ENCODE peak calls at places on chromosomes 5 and 9, in six cellular contexts. One of them, this sample, is unnamed.

GRCh38 chr9:124792257-124792975 is 15.5 kb downstream of the OLFML2A start:
- DNase-seq in GM12892: no peak
- DNase-seq in HepG2: no peak
- DNase-seq in K562: no peak
- DNase-seq in GM12878: no peak
- DNase-seq in H1: no peak
- DNase-seq in this sample: no peak

GRCh38 chr5:179307931-179308471 is 37.3 kb downstream of the ADAMTS2 start:
- DNase-seq in GM12892: no peak
- DNase-seq in HepG2: no peak
- DNase-seq in K562: no peak
- DNase-seq in GM12878: no peak
- DNase-seq in H1: no peak
- DNase-seq in this sample: no peak

GRCh38 chr5:122759740-122760139 is 15.1 kb upstream of the SNX2 start:
- DNase-seq in GM12892: no peak
- DNase-seq in HepG2: no peak
- DNase-seq in K562: no peak
- DNase-seq in GM12878: no peak
- DNase-seq in H1: no peak
- DNase-seq in this sample: no peak

GRCh38 chr5:176658817-176659216 is 11.5 kb downstream of the TSPAN17 start:
- DNase-seq in GM12892: no peak
- DNase-seq in HepG2: no peak
- DNase-seq in K562: no peak
- DNase-seq in GM12878: no peak
- DNase-seq in H1: no peak
- DNase-seq in this sample: no peak

GRCh38 chr5:150655221-150655620 is 5.8 kb upstream of the MYOZ3 start:
- DNase-seq in GM12892: no peak
- DNase-seq in HepG2: no peak
- DNase-seq in K562: no peak
- DNase-seq in GM12878: no peak
- DNase-seq in H1: no peak
- DNase-seq in this sample: no peak

GRCh38 chr5:153402550-153402949 is 87.9 kb upstream of the GRIA1 start:
- DNase-seq in GM12892: no peak
- DNase-seq in HepG2: no peak
- DNase-seq in K562: no peak
- DNase-seq in GM12878: no peak
- DNase-seq in H1: no peak
- DNase-seq in this sample: no peak

GRCh38 chr5:152246401-152246800 is 158.7 kb downstream of the NMUR2 start:
- DNase-seq in GM12892: no peak
- DNase-seq in HepG2: peak
- DNase-seq in K562: no peak
- DNase-seq in GM12878: no peak
- DNase-seq in H1: peak
- DNase-seq in this sample: no peak

GRCh38 chr9:132166599-132166998 is 4.7 kb downstream of the NTNG2 start:
- DNase-seq in GM12892: no peak
- DNase-seq in HepG2: no peak
- DNase-seq in K562: peak
- DNase-seq in GM12878: no peak
- DNase-seq in H1: no peak
- DNase-seq in this sample: no peak

GRCh38 chr5:98349990-98350365 is 423.5 kb upstream of the RGMB start:
- DNase-seq in GM12892: no peak
- DNase-seq in HepG2: no peak
- DNase-seq in K562: no peak
- DNase-seq in GM12878: no peak
- DNase-seq in H1: no peak
- DNase-seq in this sample: no peak

GRCh38 chr5:110951373-110951791 is 120.1 kb upstream of the TSLP start:
- DNase-seq in GM12892: no peak
- DNase-seq in HepG2: no peak
- DNase-seq in K562: no peak
- DNase-seq in GM12878: no peak
- DNase-seq in H1: no peak
- DNase-seq in this sample: no peak

GRCh38 chr9:70407081-70407503 is 7.4 kb downstream of the KLF9 start:
- DNase-seq in GM12892: no peak
- DNase-seq in HepG2: no peak
- DNase-seq in K562: no peak
- DNase-seq in GM12878: no peak
- DNase-seq in H1: no peak
- DNase-seq in this sample: no peak

GRCh38 chr5:113274836-113275414 is 159.9 kb downstream of the TSSK1B start:
- DNase-seq in GM12892: no peak
- DNase-seq in HepG2: no peak
- DNase-seq in K562: no peak
- DNase-seq in GM12878: no peak
- DNase-seq in H1: no peak
- DNase-seq in this sample: no peak

GRCh38 chr5:138752341-138752950 is 779 bp upstream of the CTNNA1 start:
- DNase-seq in GM12892: no peak
- DNase-seq in HepG2: peak
- DNase-seq in K562: peak
- DNase-seq in GM12878: no peak
- DNase-seq in H1: peak
- DNase-seq in this sample: no peak

GRCh38 chr9:123541441-123541840 is 185.4 kb downstream of the CRB2 start:
- DNase-seq in GM12892: no peak
- DNase-seq in HepG2: no peak
- DNase-seq in K562: no peak
- DNase-seq in GM12878: no peak
- DNase-seq in H1: no peak
- DNase-seq in this sample: no peak

GRCh38 chr9:84772511-84772910 is 103.0 kb downstream of the NTRK2 start:
- DNase-seq in GM12892: no peak
- DNase-seq in HepG2: no peak
- DNase-seq in K562: no peak
- DNase-seq in GM12878: no peak
- DNase-seq in H1: no peak
- DNase-seq in this sample: no peak

GRCh38 chr5:140220032-140220697 is 45.2 kb downstream of the CYSTM1 start:
- DNase-seq in GM12892: no peak
- DNase-seq in HepG2: no peak
- DNase-seq in K562: no peak
- DNase-seq in GM12878: peak
- DNase-seq in H1: no peak
- DNase-seq in this sample: no peak

GRCh38 chr5:36305571-36306326 is 4.0 kb upstream of the RANBP3L start:
- DNase-seq in GM12892: no peak
- DNase-seq in HepG2: peak
- DNase-seq in K562: no peak
- DNase-seq in GM12878: no peak
- DNase-seq in H1: no peak
- DNase-seq in this sample: peak

GRCh38 chr9:36268007-36268427 is 9.8 kb upstream of the GNE start:
- DNase-seq in GM12892: no peak
- DNase-seq in HepG2: no peak
- DNase-seq in K562: no peak
- DNase-seq in GM12878: no peak
- DNase-seq in H1: no peak
- DNase-seq in this sample: no peak

GRCh38 chr9:26779072-26779471 is 113.5 kb downstream of the CAAP1 start:
- DNase-seq in GM12892: no peak
- DNase-seq in HepG2: peak
- DNase-seq in K562: no peak
- DNase-seq in GM12878: no peak
- DNase-seq in H1: no peak
- DNase-seq in this sample: no peak

GRCh38 chr5:43157068-43157467 is 35.0 kb upstream of the NIM1K start:
- DNase-seq in GM12892: no peak
- DNase-seq in HepG2: no peak
- DNase-seq in K562: no peak
- DNase-seq in GM12878: no peak
- DNase-seq in H1: no peak
- DNase-seq in this sample: no peak

GRCh38 chr5:107997338-107997979 is 326.7 kb upstream of the EFNA5 start:
- DNase-seq in GM12892: no peak
- DNase-seq in HepG2: no peak
- DNase-seq in K562: no peak
- DNase-seq in GM12878: no peak
- DNase-seq in H1: no peak
- DNase-seq in this sample: no peak

GRCh38 chr5:102421647-102422046 is 77.2 kb downstream of the SLCO6A1 start:
- DNase-seq in GM12892: no peak
- DNase-seq in HepG2: peak
- DNase-seq in K562: no peak
- DNase-seq in GM12878: no peak
- DNase-seq in H1: no peak
- DNase-seq in this sample: no peak

GRCh38 chr5:14223372-14223771 is 80.2 kb downstream of the TRIO start:
- DNase-seq in GM12892: no peak
- DNase-seq in HepG2: no peak
- DNase-seq in K562: no peak
- DNase-seq in GM12878: no peak
- DNase-seq in H1: no peak
- DNase-seq in this sample: no peak

GRCh38 chr5:138276402-138277054 is 2.1 kb upstream of the GFRA3 start:
- DNase-seq in GM12892: no peak
- DNase-seq in HepG2: peak
- DNase-seq in K562: no peak
- DNase-seq in GM12878: no peak
- DNase-seq in H1: no peak
- DNase-seq in this sample: no peak

GRCh38 chr5:119343042-119343441 is 12.8 kb upstream of the TNFAIP8 start:
- DNase-seq in GM12892: no peak
- DNase-seq in HepG2: no peak
- DNase-seq in K562: no peak
- DNase-seq in GM12878: no peak
- DNase-seq in H1: no peak
- DNase-seq in this sample: no peak

GRCh38 chr9:136564379-136564988 is 18.6 kb upstream of the NOTCH1 start:
- DNase-seq in GM12892: peak
- DNase-seq in HepG2: no peak
- DNase-seq in K562: peak
- DNase-seq in GM12878: peak
- DNase-seq in H1: no peak
- DNase-seq in this sample: peak

GRCh38 chr5:75167345-75167744 is 69.3 kb downstream of the ANKRD31 start:
- DNase-seq in GM12892: no peak
- DNase-seq in HepG2: peak
- DNase-seq in K562: peak
- DNase-seq in GM12878: no peak
- DNase-seq in H1: no peak
- DNase-seq in this sample: no peak

GRCh38 chr5:151158287-151158661 is 695 bp upstream of the ANXA6 start:
- DNase-seq in GM12892: no peak
- DNase-seq in HepG2: peak
- DNase-seq in K562: peak
- DNase-seq in GM12878: no peak
- DNase-seq in H1: peak
- DNase-seq in this sample: no peak

GRCh38 chr9:114177423-114178064 is 22.2 kb downstream of the COL27A1 start:
- DNase-seq in GM12892: no peak
- DNase-seq in HepG2: no peak
- DNase-seq in K562: no peak
- DNase-seq in GM12878: no peak
- DNase-seq in H1: no peak
- DNase-seq in this sample: no peak

GRCh38 chr5:27578280-27578679 is 539.9 kb upstream of the CDH9 start:
- DNase-seq in GM12892: no peak
- DNase-seq in HepG2: no peak
- DNase-seq in K562: no peak
- DNase-seq in GM12878: no peak
- DNase-seq in H1: no peak
- DNase-seq in this sample: no peak
- TF ChIP-seq TAF1 in GM12892: no peak
- TF ChIP-seq TAF1 in HepG2: no peak
- TF ChIP-seq TAF1 in K562: no peak
- TF ChIP-seq TAF1 in GM12878: no peak
- TF ChIP-seq TAF1 in H1: no peak
- TF ChIP-seq TAF1 in this sample: no peak

GRCh38 chr5:165757756-165758155 is 2252.3 kb downstream of the MAT2B start:
- DNase-seq in GM12892: no peak
- DNase-seq in HepG2: no peak
- DNase-seq in K562: no peak
- DNase-seq in GM12878: no peak
- DNase-seq in H1: no peak
- DNase-seq in this sample: no peak
- TF ChIP-seq POLR2A in GM12892: no peak
- TF ChIP-seq POLR2A in HepG2: no peak
- TF ChIP-seq POLR2A in K562: no peak
- TF ChIP-seq POLR2A in GM12878: no peak
- TF ChIP-seq POLR2A in H1: no peak
- TF ChIP-seq POLR2A in this sample: no peak

GRCh38 chr5:145775893-145776444 is 59.2 kb downstream of the PRELID2 start:
- DNase-seq in GM12892: no peak
- DNase-seq in HepG2: peak
- DNase-seq in K562: no peak
- DNase-seq in GM12878: no peak
- DNase-seq in H1: no peak
- DNase-seq in this sample: no peak
- TF ChIP-seq TAF1 in GM12892: no peak
- TF ChIP-seq TAF1 in HepG2: no peak
- TF ChIP-seq TAF1 in K562: no peak
- TF ChIP-seq TAF1 in GM12878: no peak
- TF ChIP-seq TAF1 in H1: no peak
- TF ChIP-seq TAF1 in this sample: no peak

GRCh38 chr5:94810281-94810680 is 191.8 kb downstream of the SLF1 start:
- DNase-seq in GM12892: no peak
- DNase-seq in HepG2: no peak
- DNase-seq in K562: no peak
- DNase-seq in GM12878: no peak
- DNase-seq in H1: no peak
- DNase-seq in this sample: no peak

GRCh38 chr5:94811341-94811740 is 192.9 kb downstream of the SLF1 start:
- DNase-seq in GM12892: no peak
- DNase-seq in HepG2: no peak
- DNase-seq in K562: no peak
- DNase-seq in GM12878: no peak
- DNase-seq in H1: no peak
- DNase-seq in this sample: no peak

GRCh38 chr5:94808497-94808896 is 190.0 kb downstream of the SLF1 start:
- DNase-seq in GM12892: no peak
- DNase-seq in HepG2: no peak
- DNase-seq in K562: no peak
- DNase-seq in GM12878: no peak
- DNase-seq in H1: no peak
- DNase-seq in this sample: no peak

GRCh38 chr5:94807985-94808384 is 189.5 kb downstream of the SLF1 start:
- DNase-seq in GM12892: no peak
- DNase-seq in HepG2: no peak
- DNase-seq in K562: no peak
- DNase-seq in GM12878: no peak
- DNase-seq in H1: no peak
- DNase-seq in this sample: no peak

DNA sequence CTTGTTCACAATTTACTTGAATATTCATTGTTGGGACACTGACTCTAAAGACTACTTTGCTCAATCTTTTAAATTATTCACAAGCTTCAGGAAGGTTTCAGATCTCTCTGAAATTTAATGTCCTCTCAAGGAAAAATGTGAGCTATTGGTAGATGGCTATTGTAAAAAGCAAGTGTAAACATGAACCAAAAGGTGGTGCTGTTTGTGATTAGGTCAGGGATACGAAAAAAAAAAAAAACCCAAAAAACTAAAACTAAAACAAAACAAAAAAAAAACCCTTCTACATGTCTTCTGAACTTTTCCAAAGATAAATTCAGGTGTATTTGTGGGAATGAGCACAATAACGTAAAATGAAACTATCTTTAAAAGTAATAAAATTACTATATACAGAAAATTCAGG is 193.8 kb downstream of the SLF1 start:
- DNase-seq in GM12892: no peak
- DNase-seq in HepG2: no peak
- DNase-seq in K562: no peak
- DNase-seq in GM12878: no peak
- DNase-seq in H1: no peak
- DNase-seq in this sample: no peak
- TF ChIP-seq POLR2A in GM12892: no peak
- TF ChIP-seq POLR2A in HepG2: no peak
- TF ChIP-seq POLR2A in K562: no peak
- TF ChIP-seq POLR2A in GM12878: no peak
- TF ChIP-seq POLR2A in H1: no peak
- TF ChIP-seq POLR2A in this sample: no peak

This sample was measured in GM12891.